ENCODE peak calls at places on chromosomes 12 and 14, in ten cellular contexts. Q is activated T-helper 9 cell treated with anti-CD3 and anti-CD28 coated beads, Interleukin-2, amount 50 U/mL, for 16 hours; W is mammary epithelial cell; K is tibial artery; D is IMR-90; I is activated gamma-delta T cell treated with anti-CD3 and anti-CD28 coated beads, Interleukin-2, amount 50 U/mL, for 16 hours; G is hepatocyte; B is CD8-positive, alpha-beta T cell; P is occipital lobe; Z is LoVo. L is an unnamed sample.

GRCh38 chr12:63846249-63846967 is 1.9 kb downstream of the SRGAP1 start:
- DNase-seq in Q (no peak), W (no peak), K (no peak), D (no peak), I (no peak), G (no peak), B (no peak), P (no peak), Z (no peak), L (no peak)

GRCh38 chr12:95740751-95741150 is 49.8 kb downstream of the NTN4 start:
- DNase-seq in Q (no peak), W (peak; percentile 92), K (no peak), D (no peak), I (no peak), G (no peak), B (no peak), P (no peak), Z (no peak), L (no peak)

GRCh38 chr14:100076133-100076532 is 10.9 kb downstream of the EVL start:
- DNase-seq in Q (no peak), W (peak; percentile 56), K (peak; percentile 44), D (peak; percentile 40), I (no peak), G (no peak), B (no peak), P (no peak), Z (no peak), L (peak; percentile 7)

GRCh38 chr14:75636100-75636692 is 24.5 kb downstream of the ERG28 start:
- DNase-seq in Q (no peak), W (no peak), K (no peak), D (peak; percentile 32), I (no peak), G (no peak), B (no peak), P (no peak), Z (no peak), L (peak; percentile 43)

GRCh38 chr12:110314308-110314707 is 33.3 kb downstream of the ATP2A2 start:
- DNase-seq in Q (no peak), W (peak; percentile 74), K (no peak), D (peak; percentile 92), I (no peak), G (peak; percentile 19), B (no peak), P (no peak), Z (peak; percentile 27), L (no peak)

GRCh38 chr12:95465275-95465674 is 8.7 kb upstream of the METAP2 start:
- DNase-seq in Q (no peak), W (no peak), K (no peak), D (no peak), I (no peak), G (no peak), B (no peak), P (no peak), Z (no peak), L (no peak)

GRCh38 chr12:78038986-78039385 is 208.3 kb downstream of the NAV3 start:
- DNase-seq in Q (no peak), W (no peak), K (no peak), D (peak; percentile 34), I (no peak), G (no peak), B (no peak), P (no peak), Z (no peak), L (no peak)

GRCh38 chr12:119668315-119668651 is 350 bp downstream of the PRKAB1 start:
- DNase-seq in Q (no peak), W (no peak), K (no peak), D (peak; percentile 8), I (no peak), G (no peak), B (no peak), P (no peak), Z (no peak), L (no peak)

GRCh38 chr12:127966331-127966730 is 300.6 kb upstream of the TMEM132C start:
- DNase-seq in Q (no peak), W (no peak), K (no peak), D (no peak), I (no peak), G (no peak), B (no peak), P (no peak), Z (no peak), L (no peak)